ENCODE peak calls at places on chromosome 1, in nine cellular contexts. One of them, this sample, is unnamed. For H3K36me3, the result is how much of the 10 kb centered on the place peaks cover.

GRCh38 chr1:161241682-161242081 is 3.7 kb upstream of the NR1I3 start:
- DNase-seq in astrocyte: no peak
- DNase-seq in CD4-positive, alpha-beta memory T cell: no peak
- DNase-seq in lung: no peak
- DNase-seq in fibroblast of lung: no peak
- DNase-seq in DND-41: no peak
- DNase-seq in lower lobe of right lung: no peak
- DNase-seq in PC-3: no peak
- DNase-seq in GM23248: no peak
- DNase-seq in this sample: no peak

GRCh38 chr1:97930472-97930871 is 9.6 kb upstream of the DPYD start:
- DNase-seq in lung: no peak
- DNase-seq in CD4-positive, alpha-beta memory T cell: no peak
- DNase-seq in GM23248: no peak
- DNase-seq in PC-3: no peak
- DNase-seq in astrocyte: peak
- DNase-seq in fibroblast of lung: no peak
- DNase-seq in DND-41: no peak
- DNase-seq in lower lobe of right lung: no peak
- DNase-seq in this sample: no peak

GRCh38 chr1:66758247-66758755 is 6.0 kb downstream of the DYNLT5 start:
- DNase-seq in lung: no peak
- DNase-seq in astrocyte: no peak
- DNase-seq in DND-41: no peak
- DNase-seq in PC-3: no peak
- DNase-seq in GM23248: no peak
- DNase-seq in fibroblast of lung: no peak
- DNase-seq in CD4-positive, alpha-beta memory T cell: no peak
- DNase-seq in lower lobe of right lung: no peak
- DNase-seq in this sample: no peak

GRCh38 chr1:236282159-236282716 is 480 bp upstream of the ERO1B start:
- DNase-seq in GM23248: no peak
- DNase-seq in astrocyte: no peak
- DNase-seq in lower lobe of right lung: no peak
- DNase-seq in PC-3: no peak
- DNase-seq in DND-41: no peak
- DNase-seq in fibroblast of lung: peak
- DNase-seq in CD4-positive, alpha-beta memory T cell: no peak
- DNase-seq in lung: no peak
- DNase-seq in this sample: no peak

GRCh38 chr1:111725192-111725591 is 14.0 kb downstream of the INKA2 start:
- DNase-seq in PC-3: no peak
- DNase-seq in DND-41: no peak
- DNase-seq in fibroblast of lung: no peak
- DNase-seq in GM23248: no peak
- DNase-seq in lung: no peak
- DNase-seq in lower lobe of right lung: no peak
- DNase-seq in CD4-positive, alpha-beta memory T cell: no peak
- DNase-seq in astrocyte: no peak
- DNase-seq in this sample: no peak

GRCh38 chr1:78856096-78856495 is 150.4 kb downstream of the ADGRL4 start:
- DNase-seq in CD4-positive, alpha-beta memory T cell: no peak
- DNase-seq in fibroblast of lung: no peak
- DNase-seq in lung: no peak
- DNase-seq in astrocyte: no peak
- DNase-seq in DND-41: no peak
- DNase-seq in GM23248: no peak
- DNase-seq in PC-3: no peak
- DNase-seq in lower lobe of right lung: no peak
- DNase-seq in this sample: no peak

GRCh38 chr1:211132681-211133392 is 1.1 kb downstream of the KCNH1 start:
- DNase-seq in astrocyte: no peak
- DNase-seq in CD4-positive, alpha-beta memory T cell: no peak
- DNase-seq in DND-41: no peak
- DNase-seq in lower lobe of right lung: no peak
- DNase-seq in lung: no peak
- DNase-seq in PC-3: no peak
- DNase-seq in GM23248: no peak
- DNase-seq in fibroblast of lung: no peak
- DNase-seq in this sample: no peak

GRCh38 chr1:192168964-192169363 is 10.7 kb downstream of the RGS18 start:
- DNase-seq in CD4-positive, alpha-beta memory T cell: no peak
- DNase-seq in lung: no peak
- DNase-seq in lower lobe of right lung: no peak
- DNase-seq in fibroblast of lung: no peak
- DNase-seq in DND-41: no peak
- DNase-seq in GM23248: no peak
- DNase-seq in PC-3: no peak
- DNase-seq in astrocyte: no peak
- DNase-seq in this sample: no peak

GRCh38 chr1:53135735-53136114 is 6.7 kb downstream of the SLC1A7 start:
- DNase-seq in lung: no peak
- DNase-seq in lower lobe of right lung: no peak
- DNase-seq in fibroblast of lung: peak
- DNase-seq in astrocyte: peak
- DNase-seq in DND-41: no peak
- DNase-seq in GM23248: peak
- DNase-seq in PC-3: peak
- DNase-seq in CD4-positive, alpha-beta memory T cell: no peak
- DNase-seq in this sample: no peak

GRCh38 chr1:62436039-62436465 is 797 bp upstream of the USP1 start:
- DNase-seq in fibroblast of lung: no peak
- DNase-seq in DND-41: no peak
- DNase-seq in GM23248: peak
- DNase-seq in PC-3: no peak
- DNase-seq in astrocyte: no peak
- DNase-seq in CD4-positive, alpha-beta memory T cell: peak
- DNase-seq in lower lobe of right lung: peak
- DNase-seq in lung: no peak
- DNase-seq in this sample: peak

GRCh38 chr1:24503003-24503751 is 541 bp downstream of the RCAN3 start:
- DNase-seq in CD4-positive, alpha-beta memory T cell: no peak
- DNase-seq in GM23248: no peak
- DNase-seq in fibroblast of lung: no peak
- DNase-seq in DND-41: no peak
- DNase-seq in PC-3: peak
- DNase-seq in lung: no peak
- DNase-seq in lower lobe of right lung: no peak
- DNase-seq in astrocyte: no peak
- DNase-seq in this sample: peak

GRCh38 chr1:112935474-112936289 is 20.3 kb downstream of the SLC16A1 start:
- DNase-seq in DND-41: no peak
- DNase-seq in fibroblast of lung: peak
- DNase-seq in CD4-positive, alpha-beta memory T cell: no peak
- DNase-seq in astrocyte: peak
- DNase-seq in lower lobe of right lung: no peak
- DNase-seq in lung: no peak
- DNase-seq in PC-3: peak
- DNase-seq in GM23248: peak
- DNase-seq in this sample: no peak

GRCh38 chr1:212884592-212884991 is 26.5 kb downstream of the FLVCR1 start:
- DNase-seq in fibroblast of lung: no peak
- DNase-seq in lung: no peak
- DNase-seq in astrocyte: no peak
- DNase-seq in PC-3: no peak
- DNase-seq in GM23248: no peak
- DNase-seq in lower lobe of right lung: no peak
- DNase-seq in CD4-positive, alpha-beta memory T cell: no peak
- DNase-seq in DND-41: no peak
- DNase-seq in this sample: no peak

GRCh38 chr1:184536246-184536985 is 149.6 kb downstream of the C1orf21 start:
- DNase-seq in CD4-positive, alpha-beta memory T cell: no peak
- DNase-seq in lower lobe of right lung: no peak
- DNase-seq in fibroblast of lung: no peak
- DNase-seq in GM23248: no peak
- DNase-seq in astrocyte: no peak
- DNase-seq in DND-41: no peak
- DNase-seq in PC-3: no peak
- DNase-seq in lung: no peak
- DNase-seq in this sample: no peak
- H3K27ac ChIP-seq in CD4-positive, alpha-beta memory T cell: no peak
- H3K27ac ChIP-seq in lower lobe of right lung: peak
- H3K27ac ChIP-seq in fibroblast of lung: no peak
- H3K27ac ChIP-seq in GM23248: no peak
- H3K27ac ChIP-seq in astrocyte: no peak
- H3K27ac ChIP-seq in DND-41: no peak
- H3K27ac ChIP-seq in PC-3: no peak
- H3K27ac ChIP-seq in lung: peak
- H3K27ac ChIP-seq in this sample: no peak

GRCh38 chr1:16393255-16394177 is 26.5 kb downstream of the SZRD1 start:
- DNase-seq in CD4-positive, alpha-beta memory T cell: no peak
- DNase-seq in astrocyte: no peak
- DNase-seq in lung: no peak
- DNase-seq in DND-41: no peak
- DNase-seq in GM23248: no peak
- DNase-seq in lower lobe of right lung: no peak
- DNase-seq in PC-3: no peak
- DNase-seq in fibroblast of lung: no peak
- DNase-seq in this sample: no peak
- H3K36me3 ChIP-seq in CD4-positive, alpha-beta memory T cell: half or more
- H3K36me3 ChIP-seq in astrocyte: under half
- H3K36me3 ChIP-seq in lung: under half
- H3K36me3 ChIP-seq in DND-41: half or more
- H3K36me3 ChIP-seq in GM23248: under half
- H3K36me3 ChIP-seq in lower lobe of right lung: half or more
- H3K36me3 ChIP-seq in PC-3: under half
- H3K36me3 ChIP-seq in fibroblast of lung: under half
- H3K36me3 ChIP-seq in this sample: under half

GRCh38 chr1:172779501-172779900 is 120.6 kb downstream of the FASLG start:
- DNase-seq in PC-3: no peak
- DNase-seq in GM23248: peak
- DNase-seq in fibroblast of lung: peak
- DNase-seq in astrocyte: no peak
- DNase-seq in lung: no peak
- DNase-seq in DND-41: no peak
- DNase-seq in lower lobe of right lung: no peak
- DNase-seq in CD4-positive, alpha-beta memory T cell: no peak
- DNase-seq in this sample: no peak
- H3K4me3 ChIP-seq in PC-3: no peak
- H3K4me3 ChIP-seq in GM23248: no peak
- H3K4me3 ChIP-seq in fibroblast of lung: no peak
- H3K4me3 ChIP-seq in astrocyte: no peak
- H3K4me3 ChIP-seq in lung: no peak
- H3K4me3 ChIP-seq in DND-41: no peak
- H3K4me3 ChIP-seq in lower lobe of right lung: peak
- H3K4me3 ChIP-seq in CD4-positive, alpha-beta memory T cell: no peak
- H3K4me3 ChIP-seq in this sample: no peak

DNA sequence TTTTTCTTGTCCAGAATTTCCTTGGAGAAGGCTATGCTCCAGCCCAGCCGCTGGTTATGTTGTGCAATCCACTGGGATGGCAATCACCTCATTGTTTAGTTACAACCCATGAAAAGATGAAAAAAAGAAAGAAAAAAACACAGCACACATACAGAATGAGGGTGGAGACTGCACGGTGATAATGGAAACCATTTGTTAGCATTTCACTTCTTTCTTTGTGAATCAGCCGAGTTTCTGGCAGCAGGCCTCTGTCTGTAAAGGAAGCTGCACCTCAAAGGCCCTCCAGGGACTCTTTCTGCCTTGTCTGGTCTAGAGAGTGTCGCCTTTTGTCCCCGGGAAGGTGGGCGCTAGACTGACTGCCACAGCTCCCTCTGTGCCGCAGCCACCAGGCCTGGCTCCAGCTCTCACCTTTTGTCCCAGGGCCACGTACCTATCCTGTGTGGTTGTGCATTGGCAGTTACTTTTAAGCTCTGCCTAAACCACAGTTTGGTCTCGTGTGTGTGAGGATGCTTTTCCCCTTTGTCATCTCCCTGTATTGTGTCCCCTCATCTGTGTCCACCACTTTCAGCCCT is 35.6 kb downstream of the NGF start:
- DNase-seq in fibroblast of lung: peak
- DNase-seq in DND-41: no peak
- DNase-seq in GM23248: peak
- DNase-seq in lower lobe of right lung: no peak
- DNase-seq in astrocyte: peak
- DNase-seq in CD4-positive, alpha-beta memory T cell: no peak
- DNase-seq in PC-3: peak
- DNase-seq in lung: no peak
- DNase-seq in this sample: no peak
- H3K27ac ChIP-seq in fibroblast of lung: peak
- H3K27ac ChIP-seq in DND-41: no peak
- H3K27ac ChIP-seq in GM23248: peak
- H3K27ac ChIP-seq in lower lobe of right lung: no peak
- H3K27ac ChIP-seq in astrocyte: peak
- H3K27ac ChIP-seq in CD4-positive, alpha-beta memory T cell: no peak
- H3K27ac ChIP-seq in PC-3: no peak
- H3K27ac ChIP-seq in lung: no peak
- H3K27ac ChIP-seq in this sample: no peak

GRCh38 chr1:233255145-233255544 is 40.4 kb downstream of the PCNX2 start:
- DNase-seq in astrocyte: no peak
- DNase-seq in lower lobe of right lung: no peak
- DNase-seq in GM23248: no peak
- DNase-seq in PC-3: no peak
- DNase-seq in CD4-positive, alpha-beta memory T cell: no peak
- DNase-seq in DND-41: no peak
- DNase-seq in fibroblast of lung: no peak
- DNase-seq in lung: no peak
- DNase-seq in this sample: no peak
- H3K36me3 ChIP-seq in astrocyte: under half
- H3K36me3 ChIP-seq in lower lobe of right lung: under half
- H3K36me3 ChIP-seq in GM23248: under half
- H3K36me3 ChIP-seq in PC-3: under half
- H3K36me3 ChIP-seq in CD4-positive, alpha-beta memory T cell: under half
- H3K36me3 ChIP-seq in DND-41: under half
- H3K36me3 ChIP-seq in fibroblast of lung: under half
- H3K36me3 ChIP-seq in lung: under half
- H3K36me3 ChIP-seq in this sample: under half

DNA sequence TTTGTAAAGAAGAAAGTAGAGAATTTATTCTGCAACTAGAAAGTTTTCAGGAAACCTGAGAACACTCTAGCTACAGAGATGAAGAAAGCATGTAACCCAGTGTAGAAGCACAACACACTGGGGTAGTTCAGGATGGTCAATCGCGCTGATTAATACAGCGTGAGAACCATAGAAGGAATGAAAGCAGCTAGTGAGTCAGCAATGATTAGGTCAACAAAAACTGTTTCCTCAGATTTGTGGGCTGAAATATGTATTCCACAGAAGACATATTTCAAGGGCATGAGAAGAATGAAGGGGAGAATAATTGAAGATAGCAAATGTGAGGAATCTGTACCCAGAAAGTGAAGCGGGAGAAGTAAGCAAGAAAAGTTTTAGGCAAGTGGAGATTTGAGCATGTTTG is 97.8 kb upstream of the ADGRL2 start:
- DNase-seq in PC-3: peak
- DNase-seq in lower lobe of right lung: no peak
- DNase-seq in CD4-positive, alpha-beta memory T cell: no peak
- DNase-seq in GM23248: peak
- DNase-seq in fibroblast of lung: peak
- DNase-seq in astrocyte: peak
- DNase-seq in DND-41: no peak
- DNase-seq in lung: no peak
- DNase-seq in this sample: no peak
- H3K4me3 ChIP-seq in PC-3: peak
- H3K4me3 ChIP-seq in lower lobe of right lung: no peak
- H3K4me3 ChIP-seq in CD4-positive, alpha-beta memory T cell: no peak
- H3K4me3 ChIP-seq in GM23248: peak
- H3K4me3 ChIP-seq in fibroblast of lung: peak
- H3K4me3 ChIP-seq in astrocyte: peak
- H3K4me3 ChIP-seq in DND-41: no peak
- H3K4me3 ChIP-seq in lung: no peak
- H3K4me3 ChIP-seq in this sample: no peak